ENCODE peak calls at places on chromosomes 13 and 19, in eight cellular contexts. One of them, this sample, is unnamed.

GRCh38 chr13:99083976-99084375 is 106.1 kb upstream of the DOCK9 start:
- DNase-seq in GM06990: no peak
- DNase-seq in left lung: no peak
- DNase-seq in NB4: no peak
- DNase-seq in IMR-90: no peak
- DNase-seq in foreskin fibroblast: no peak
- DNase-seq in left ventricle myocardium inferior: no peak
- DNase-seq in lung: no peak
- DNase-seq in this sample: no peak

GRCh38 chr19:18292460-18292809 is 11.0 kb upstream of the JUND start:
- DNase-seq in GM06990: no peak
- DNase-seq in left lung: no peak
- DNase-seq in NB4: no peak
- DNase-seq in IMR-90: no peak
- DNase-seq in foreskin fibroblast: no peak
- DNase-seq in left ventricle myocardium inferior: no peak
- DNase-seq in lung: no peak
- DNase-seq in this sample: no peak

GRCh38 chr13:32056316-32056715 is 24.7 kb downstream of the FRY start:
- DNase-seq in GM06990: no peak
- DNase-seq in left lung: no peak
- DNase-seq in NB4: no peak
- DNase-seq in IMR-90: no peak
- DNase-seq in foreskin fibroblast: no peak
- DNase-seq in left ventricle myocardium inferior: no peak
- DNase-seq in lung: no peak
- DNase-seq in this sample: no peak

GRCh38 chr13:49777746-49778614 is 14.5 kb downstream of the KPNA3 start:
- DNase-seq in GM06990: no peak
- DNase-seq in left lung: no peak
- DNase-seq in NB4: no peak
- DNase-seq in IMR-90: no peak
- DNase-seq in foreskin fibroblast: no peak
- DNase-seq in left ventricle myocardium inferior: no peak
- DNase-seq in lung: no peak
- DNase-seq in this sample: no peak

GRCh38 chr13:28753208-28753892 is 34.6 kb upstream of the SLC46A3 start:
- DNase-seq in GM06990: no peak
- DNase-seq in left lung: no peak
- DNase-seq in NB4: peak
- DNase-seq in IMR-90: peak
- DNase-seq in foreskin fibroblast: peak
- DNase-seq in left ventricle myocardium inferior: peak
- DNase-seq in lung: peak
- DNase-seq in this sample: peak

GRCh38 chr19:30359936-30360335 is 12.2 kb upstream of the ZNF536 start:
- DNase-seq in GM06990: no peak
- DNase-seq in left lung: no peak
- DNase-seq in NB4: no peak
- DNase-seq in IMR-90: no peak
- DNase-seq in foreskin fibroblast: no peak
- DNase-seq in left ventricle myocardium inferior: no peak
- DNase-seq in lung: no peak
- DNase-seq in this sample: no peak

GRCh38 chr13:50798923-50799322 is 44.6 kb downstream of the DLEU7 start:
- DNase-seq in GM06990: no peak
- DNase-seq in left lung: no peak
- DNase-seq in NB4: peak
- DNase-seq in IMR-90: no peak
- DNase-seq in foreskin fibroblast: peak
- DNase-seq in left ventricle myocardium inferior: no peak
- DNase-seq in lung: no peak
- DNase-seq in this sample: peak

GRCh38 chr19:6970478-6970877 is 50.8 kb downstream of the MBD3L2B start:
- DNase-seq in GM06990: no peak
- DNase-seq in left lung: no peak
- DNase-seq in NB4: peak
- DNase-seq in IMR-90: no peak
- DNase-seq in foreskin fibroblast: no peak
- DNase-seq in left ventricle myocardium inferior: no peak
- DNase-seq in lung: no peak
- DNase-seq in this sample: no peak

GRCh38 chr13:42924290-42924803 is 67.7 kb downstream of the EPSTI1 start:
- DNase-seq in GM06990: no peak
- DNase-seq in left lung: no peak
- DNase-seq in NB4: no peak
- DNase-seq in IMR-90: no peak
- DNase-seq in foreskin fibroblast: no peak
- DNase-seq in left ventricle myocardium inferior: no peak
- DNase-seq in lung: no peak
- DNase-seq in this sample: no peak

GRCh38 chr19:46629546-46630025 is 4.7 kb upstream of the PTGIR start:
- DNase-seq in GM06990: no peak
- DNase-seq in left lung: no peak
- DNase-seq in NB4: no peak
- DNase-seq in IMR-90: no peak
- DNase-seq in foreskin fibroblast: no peak
- DNase-seq in left ventricle myocardium inferior: no peak
- DNase-seq in lung: no peak
- DNase-seq in this sample: no peak

GRCh38 chr13:114019367-114019766 is 45.5 kb upstream of the C13orf46 start:
- DNase-seq in GM06990: no peak
- DNase-seq in left lung: no peak
- DNase-seq in NB4: peak
- DNase-seq in IMR-90: no peak
- DNase-seq in foreskin fibroblast: no peak
- DNase-seq in left ventricle myocardium inferior: no peak
- DNase-seq in lung: no peak
- DNase-seq in this sample: no peak

GRCh38 chr19:29687244-29687896 is 22.1 kb downstream of the PLEKHF1 start:
- DNase-seq in GM06990: no peak
- DNase-seq in left lung: peak
- DNase-seq in NB4: peak
- DNase-seq in IMR-90: peak
- DNase-seq in foreskin fibroblast: peak
- DNase-seq in left ventricle myocardium inferior: no peak
- DNase-seq in lung: no peak
- DNase-seq in this sample: peak

GRCh38 chr13:95954266-95954665 is 98.9 kb downstream of the UGGT2 start:
- DNase-seq in GM06990: no peak
- DNase-seq in left lung: no peak
- DNase-seq in NB4: no peak
- DNase-seq in IMR-90: no peak
- DNase-seq in foreskin fibroblast: no peak
- DNase-seq in left ventricle myocardium inferior: no peak
- DNase-seq in lung: no peak
- DNase-seq in this sample: no peak

GRCh38 chr19:33800012-33800680 is 3.5 kb downstream of the KCTD15 start:
- DNase-seq in GM06990: no peak
- DNase-seq in left lung: no peak
- DNase-seq in NB4: no peak
- DNase-seq in IMR-90: no peak
- DNase-seq in foreskin fibroblast: no peak
- DNase-seq in left ventricle myocardium inferior: no peak
- DNase-seq in lung: no peak
- DNase-seq in this sample: no peak

GRCh38 chr13:99086869-99087129 is 108.9 kb upstream of the DOCK9 start:
- DNase-seq in GM06990: no peak
- DNase-seq in left lung: peak
- DNase-seq in NB4: no peak
- DNase-seq in IMR-90: no peak
- DNase-seq in foreskin fibroblast: peak
- DNase-seq in left ventricle myocardium inferior: peak
- DNase-seq in lung: no peak
- DNase-seq in this sample: no peak

GRCh38 chr13:30872685-30873443 is 33.2 kb upstream of the MEDAG start:
- DNase-seq in GM06990: no peak
- DNase-seq in left lung: no peak
- DNase-seq in NB4: peak
- DNase-seq in IMR-90: peak
- DNase-seq in foreskin fibroblast: peak
- DNase-seq in left ventricle myocardium inferior: no peak
- DNase-seq in lung: no peak
- DNase-seq in this sample: no peak

GRCh38 chr13:70784590-70784989 is 676.3 kb upstream of the KLHL1 start:
- DNase-seq in GM06990: no peak
- DNase-seq in left lung: no peak
- DNase-seq in NB4: no peak
- DNase-seq in IMR-90: no peak
- DNase-seq in foreskin fibroblast: no peak
- DNase-seq in left ventricle myocardium inferior: no peak
- DNase-seq in lung: no peak
- DNase-seq in this sample: no peak

GRCh38 chr13:97122381-97122996 is 99.6 kb upstream of the MBNL2 start:
- DNase-seq in GM06990: no peak
- DNase-seq in left lung: no peak
- DNase-seq in NB4: no peak
- DNase-seq in IMR-90: peak
- DNase-seq in foreskin fibroblast: peak
- DNase-seq in left ventricle myocardium inferior: no peak
- DNase-seq in lung: no peak
- DNase-seq in this sample: no peak

GRCh38 chr13:26011996-26012688 is 39.7 kb downstream of the SHISA2 start:
- DNase-seq in GM06990: no peak
- DNase-seq in left lung: no peak
- DNase-seq in NB4: no peak
- DNase-seq in IMR-90: no peak
- DNase-seq in foreskin fibroblast: no peak
- DNase-seq in left ventricle myocardium inferior: no peak
- DNase-seq in lung: peak
- DNase-seq in this sample: no peak

GRCh38 chr19:409515-410242 is 732 bp upstream of the C2CD4C start:
- DNase-seq in GM06990: no peak
- DNase-seq in left lung: peak
- DNase-seq in NB4: peak
- DNase-seq in IMR-90: no peak
- DNase-seq in foreskin fibroblast: no peak
- DNase-seq in left ventricle myocardium inferior: no peak
- DNase-seq in lung: no peak
- DNase-seq in this sample: no peak

GRCh38 chr13:99740261-99740979 is 231.1 kb downstream of the ZIC5 start:
- DNase-seq in GM06990: no peak
- DNase-seq in left lung: no peak
- DNase-seq in NB4: no peak
- DNase-seq in IMR-90: no peak
- DNase-seq in foreskin fibroblast: peak
- DNase-seq in left ventricle myocardium inferior: no peak
- DNase-seq in lung: no peak
- DNase-seq in this sample: no peak

GRCh38 chr13:23509781-23510543 is 60.2 kb upstream of the TNFRSF19 start:
- DNase-seq in GM06990: no peak
- DNase-seq in left lung: no peak
- DNase-seq in NB4: no peak
- DNase-seq in IMR-90: peak
- DNase-seq in foreskin fibroblast: peak
- DNase-seq in left ventricle myocardium inferior: no peak
- DNase-seq in lung: no peak
- DNase-seq in this sample: peak

DNA sequence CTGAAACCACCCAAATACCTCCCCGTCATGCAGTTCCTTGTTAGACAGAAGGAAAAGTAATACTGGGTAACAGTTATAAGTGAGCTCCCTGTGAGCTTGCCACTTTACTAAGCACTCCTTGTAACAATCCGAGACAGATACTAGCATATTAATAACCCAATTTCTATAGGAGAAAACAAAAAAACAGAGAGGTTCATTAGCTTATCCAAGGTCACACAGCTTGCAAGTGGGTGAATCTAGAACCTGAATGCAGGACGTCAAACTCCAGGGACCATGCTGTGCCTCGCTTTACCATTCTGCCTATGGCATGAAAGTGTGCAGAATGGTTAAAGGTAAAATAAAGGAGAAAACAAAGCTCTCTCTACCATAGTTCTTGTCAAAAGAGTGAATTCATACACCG is 15.4 kb downstream of the SIGLEC5 start:
- DNase-seq in GM06990: no peak
- DNase-seq in left lung: no peak
- DNase-seq in NB4: no peak
- DNase-seq in IMR-90: no peak
- DNase-seq in foreskin fibroblast: no peak
- DNase-seq in left ventricle myocardium inferior: no peak
- DNase-seq in lung: no peak
- DNase-seq in this sample: no peak
- H3K4me3 ChIP-seq in GM06990: no peak
- H3K4me3 ChIP-seq in left lung: no peak
- H3K4me3 ChIP-seq in NB4: no peak
- H3K4me3 ChIP-seq in IMR-90: no peak
- H3K4me3 ChIP-seq in foreskin fibroblast: no peak
- H3K4me3 ChIP-seq in left ventricle myocardium inferior: no peak
- H3K4me3 ChIP-seq in lung: no peak
- H3K4me3 ChIP-seq in this sample: no peak

GRCh38 chr19:44758596-44758995 is 10.1 kb downstream of the BCL3 start:
- DNase-seq in GM06990: no peak
- DNase-seq in left lung: no peak
- DNase-seq in NB4: no peak
- DNase-seq in IMR-90: no peak
- DNase-seq in foreskin fibroblast: no peak
- DNase-seq in left ventricle myocardium inferior: peak
- DNase-seq in lung: no peak
- DNase-seq in this sample: no peak
- H3K4me3 ChIP-seq in GM06990: no peak
- H3K4me3 ChIP-seq in left lung: peak
- H3K4me3 ChIP-seq in NB4: no peak
- H3K4me3 ChIP-seq in IMR-90: no peak
- H3K4me3 ChIP-seq in foreskin fibroblast: peak
- H3K4me3 ChIP-seq in left ventricle myocardium inferior: peak
- H3K4me3 ChIP-seq in lung: no peak
- H3K4me3 ChIP-seq in this sample: no peak

GRCh38 chr19:3357731-3358391 is 8.5 kb upstream of the NFIC start:
- DNase-seq in GM06990: no peak
- DNase-seq in left lung: no peak
- DNase-seq in NB4: peak
- DNase-seq in IMR-90: no peak
- DNase-seq in foreskin fibroblast: no peak
- DNase-seq in left ventricle myocardium inferior: no peak
- DNase-seq in lung: no peak
- DNase-seq in this sample: no peak
- H3K4me3 ChIP-seq in GM06990: no peak
- H3K4me3 ChIP-seq in left lung: no peak
- H3K4me3 ChIP-seq in NB4: no peak
- H3K4me3 ChIP-seq in IMR-90: no peak
- H3K4me3 ChIP-seq in foreskin fibroblast: no peak
- H3K4me3 ChIP-seq in left ventricle myocardium inferior: peak
- H3K4me3 ChIP-seq in lung: no peak
- H3K4me3 ChIP-seq in this sample: no peak

DNA sequence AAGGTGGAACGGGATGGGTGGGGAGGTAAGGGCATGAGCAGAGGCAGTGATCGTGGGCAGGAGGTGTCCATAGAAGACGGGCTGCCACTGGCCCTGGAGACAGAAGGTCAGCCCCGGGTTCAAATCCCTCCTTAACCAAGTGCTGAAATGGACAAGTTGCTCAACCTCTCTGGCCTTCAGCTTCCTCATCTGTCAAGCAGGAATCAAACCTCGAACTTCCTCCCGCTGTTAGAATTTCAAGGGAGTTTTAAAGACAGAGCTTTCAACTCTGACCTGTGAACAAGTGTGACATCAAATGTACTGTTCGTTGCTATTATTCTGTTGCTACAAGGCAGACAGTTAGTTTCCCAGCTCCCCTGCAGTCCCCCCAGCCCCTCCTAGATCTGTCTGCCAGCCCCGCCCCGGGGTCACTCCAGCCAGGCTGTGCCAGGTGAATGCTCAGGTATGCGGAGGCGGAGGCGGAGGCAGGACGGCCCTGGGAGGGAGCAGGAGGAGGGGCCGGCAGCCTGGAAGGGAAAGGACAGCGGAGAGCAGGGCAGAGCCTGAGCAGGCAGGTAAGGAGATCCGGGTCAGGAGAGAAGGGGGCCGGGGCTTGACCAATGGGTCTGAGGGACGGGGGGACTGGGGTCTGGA is at the start of gene EPS8L1:
- DNase-seq in GM06990: no peak
- DNase-seq in left lung: peak
- DNase-seq in NB4: peak
- DNase-seq in IMR-90: no peak
- DNase-seq in foreskin fibroblast: no peak
- DNase-seq in left ventricle myocardium inferior: no peak
- DNase-seq in lung: peak
- DNase-seq in this sample: no peak
- H3K4me3 ChIP-seq in GM06990: no peak
- H3K4me3 ChIP-seq in left lung: no peak
- H3K4me3 ChIP-seq in NB4: no peak
- H3K4me3 ChIP-seq in IMR-90: no peak
- H3K4me3 ChIP-seq in foreskin fibroblast: no peak
- H3K4me3 ChIP-seq in left ventricle myocardium inferior: no peak
- H3K4me3 ChIP-seq in lung: peak
- H3K4me3 ChIP-seq in this sample: no peak

This sample was measured in AG09309.